ENCODE peak calls at places on chromosomes 5 and 9, in ten cellular contexts. R is tibial artery; V is heart left ventricle; U is Panc1; G is neuronal stem cell; H is DND-41; S is CD8-positive, alpha-beta T cell; P is Peyer's patch; Z is CD4-positive, alpha-beta memory T cell; K is effector memory CD4-positive, alpha-beta T cell. W is an unnamed sample.
A peak's percentile ranks its signal among the peaks of the same experiment; 100 is the strongest.

GRCh38 chr9:131888923-131889322 is 149.0 kb upstream of the RAPGEF1 start:
- DNase-seq in U (no peak), K (no peak), H (no peak), Z (no peak), V (no peak), R (no peak), S (no peak), P (no peak), G (no peak), W (no peak)

GRCh38 chr5:73188764-73189521 is 15.9 kb downstream of the TMEM174 start:
- DNase-seq in V (no peak), G (no peak), Z (no peak), H (no peak), U (no peak), R (no peak), S (no peak), P (no peak), K (no peak), W (no peak)

GRCh38 chr5:151758430-151759241 is at the start of gene ATOX1:
- DNase-seq in P (peak; percentile 95), Z (peak; percentile 89), V (peak; percentile 93), K (peak; percentile 88), H (peak; percentile 89), U (no peak), G (peak; percentile 91), R (peak; percentile 91), S (peak; percentile 82), W (peak; percentile 91)

GRCh38 chr9:32431940-32432555 is 47.6 kb downstream of the ACO1 start:
- DNase-seq in Z (peak; percentile 13), R (peak; percentile 39), U (no peak), G (peak; percentile 12), P (peak; percentile 55), S (no peak), V (peak; percentile 39), K (peak; percentile 6), H (peak; percentile 32), W (no peak)

GRCh38 chr5:154288145-154288544 is 97.6 kb downstream of the GALNT10 start:
- DNase-seq in G (no peak), P (no peak), H (no peak), K (no peak), R (peak; percentile 41), U (no peak), Z (no peak), V (no peak), S (no peak), W (no peak)

GRCh38 chr5:10456583-10457562 is 15.2 kb downstream of the ROPN1L start:
- DNase-seq in S (no peak), R (no peak), G (no peak), H (no peak), V (no peak), P (no peak), U (no peak), Z (no peak), K (no peak), W (no peak)

GRCh38 chr5:176700239-176700847 is 53.1 kb downstream of the TSPAN17 start:
- DNase-seq in S (no peak), U (no peak), P (no peak), H (no peak), G (peak; percentile 60), Z (no peak), R (no peak), K (no peak), V (no peak), W (no peak)

GRCh38 chr5:52356311-52356918 is 431.3 kb upstream of the ITGA1 start:
- DNase-seq in U (peak; percentile 2), S (no peak), V (no peak), K (no peak), P (no peak), Z (no peak), H (no peak), G (no peak), R (no peak), W (no peak)

GRCh38 chr5:172194985-172195774 is 1.2 kb downstream of the EFCAB9 start:
- DNase-seq in K (no peak), U (no peak), V (no peak), S (no peak), Z (no peak), H (no peak), R (no peak), G (no peak), P (no peak), W (no peak)

GRCh38 chr5:131749138-131749537 is 47.7 kb downstream of the FNIP1 start:
- DNase-seq in Z (no peak), S (no peak), K (no peak), U (peak; percentile 30), P (no peak), R (no peak), V (no peak), G (no peak), H (no peak), W (no peak)

GRCh38 chr5:76488969-76489368 is 85.9 kb downstream of the IQGAP2 start:
- DNase-seq in Z (no peak), U (no peak), K (no peak), H (no peak), S (no peak), V (no peak), G (no peak), P (no peak), R (no peak), W (no peak)

GRCh38 chr9:115132648-115133047 is 14.7 kb upstream of the TNC start:
- DNase-seq in V (peak; percentile 43), R (no peak), H (no peak), Z (no peak), S (no peak), K (no peak), P (no peak), G (no peak), U (no peak), W (no peak)

GRCh38 chr9:1332161-1332560 is 282.0 kb downstream of the DMRT2 start:
- DNase-seq in P (no peak), G (no peak), K (no peak), Z (no peak), S (no peak), H (no peak), U (no peak), V (no peak), R (no peak), W (no peak)

GRCh38 chr9:1331546-1331945 is 281.4 kb downstream of the DMRT2 start:
- DNase-seq in R (no peak), P (no peak), V (no peak), U (no peak), H (no peak), K (no peak), Z (no peak), G (no peak), S (no peak), W (no peak)

GRCh38 chr9:1337169-1337568 is 287.0 kb downstream of the DMRT2 start:
- DNase-seq in P (no peak), Z (no peak), K (no peak), V (no peak), H (no peak), G (no peak), S (no peak), U (no peak), R (no peak), W (no peak)

GRCh38 chr9:1335174-1335573 is 285.0 kb downstream of the DMRT2 start:
- DNase-seq in P (no peak), Z (no peak), K (no peak), S (no peak), H (no peak), U (no peak), R (no peak), G (no peak), V (no peak), W (no peak)
- H3K9me3 ChIP-seq in P (no peaks in the 10 kb centered on the region), Z (no peaks in the 10 kb centered on the region), K (no peaks in the 10 kb centered on the region), S (no peaks in the 10 kb centered on the region), H (no peaks in the 10 kb centered on the region), U (no peaks in the 10 kb centered on the region), R (no peaks in the 10 kb centered on the region), G (no peaks in the 10 kb centered on the region), V (peaks cover 4% of the 10 kb centered on the region), W (no peaks in the 10 kb centered on the region)

DNA sequence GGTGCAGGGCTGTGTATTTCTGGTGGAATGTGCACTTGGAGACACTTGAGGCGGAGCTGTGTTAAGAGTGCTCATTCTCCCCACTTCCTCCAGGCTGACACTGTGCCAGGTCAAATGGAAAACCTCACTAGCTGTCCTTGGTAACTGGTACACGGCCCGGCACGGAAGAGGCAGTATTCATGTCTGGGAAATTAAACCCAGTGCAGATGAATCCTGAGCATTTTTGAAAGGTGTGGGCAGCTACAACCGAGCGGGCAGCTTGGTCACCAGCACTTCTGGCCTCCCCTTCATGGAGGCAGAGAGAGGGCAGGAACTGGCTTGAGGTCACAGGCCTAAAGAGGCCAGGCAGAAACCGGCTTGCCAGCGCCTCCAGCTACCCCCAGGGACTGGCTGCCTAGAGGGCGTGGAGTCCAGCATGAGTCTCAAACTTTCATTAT is 1.6 kb downstream of the CLPTM1L start:
- DNase-seq in P (peak; percentile 34), Z (no peak), R (no peak), H (no peak), V (no peak), G (no peak), S (no peak), U (no peak), K (no peak), W (no peak)
- H3K9me3 ChIP-seq in P (no peaks in the 10 kb centered on the region), Z (no peaks in the 10 kb centered on the region), R (no peaks in the 10 kb centered on the region), H (no peaks in the 10 kb centered on the region), V (no peaks in the 10 kb centered on the region), G (no peaks in the 10 kb centered on the region), S (no peaks in the 10 kb centered on the region), U (no peaks in the 10 kb centered on the region), K (no peaks in the 10 kb centered on the region), W (no peaks in the 10 kb centered on the region)

GRCh38 chr5:28602429-28602828 is 1564.0 kb upstream of the CDH9 start:
- DNase-seq in K (no peak), P (no peak), U (no peak), V (no peak), Z (no peak), R (no peak), S (no peak), G (no peak), H (no peak), W (no peak)
- H3K9me3 ChIP-seq in K (no peaks in the 10 kb centered on the region), P (peaks cover 3% of the 10 kb centered on the region), U (no peaks in the 10 kb centered on the region), V (peaks cover 18% of the 10 kb centered on the region), Z (no peaks in the 10 kb centered on the region), R (no peaks in the 10 kb centered on the region), S (no peaks in the 10 kb centered on the region), G (no peaks in the 10 kb centered on the region), H (no peaks in the 10 kb centered on the region), W (no peaks in the 10 kb centered on the region)

DNA sequence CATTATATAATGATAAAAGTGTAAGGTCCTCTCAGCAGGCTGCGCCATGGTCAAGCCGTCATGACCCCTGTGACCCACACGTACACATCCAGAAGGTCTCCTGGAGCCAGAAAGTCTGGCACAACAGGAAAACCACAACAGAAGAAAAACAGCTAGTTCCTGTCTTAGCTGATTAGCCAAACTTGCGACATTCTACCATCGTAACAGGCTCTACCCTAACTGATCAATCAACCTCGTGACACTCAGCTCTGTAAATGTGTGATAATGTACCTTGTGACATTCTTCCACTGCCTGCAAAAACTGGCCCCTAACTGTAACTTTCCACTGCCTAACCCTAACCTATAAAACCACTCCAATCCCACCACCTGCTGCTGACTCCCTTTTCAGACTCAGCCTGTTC is 316.4 kb upstream of the TUSC1 start:
- DNase-seq in Z (no peak), H (no peak), U (no peak), R (no peak), K (no peak), V (no peak), S (no peak), G (no peak), P (no peak), W (no peak)
- H3K9me3 ChIP-seq in Z (no peaks in the 10 kb centered on the region), H (no peaks in the 10 kb centered on the region), U (no peaks in the 10 kb centered on the region), R (peaks cover 22% of the 10 kb centered on the region), K (no peaks in the 10 kb centered on the region), V (peaks cover 25% of the 10 kb centered on the region), S (no peaks in the 10 kb centered on the region), G (no peaks in the 10 kb centered on the region), P (peaks cover 4% of the 10 kb centered on the region), W (peaks cover 8% of the 10 kb centered on the region)